ENCODE peak calls at places on chromosomes 12 and 14, in four cellular contexts. N is pancreas, D is prostate gland, C is IMR-90. Q is an unnamed sample. For H3K9me3, the result is how much of the 10 kb centered on the place peaks cover.

GRCh38 chr12:119869720-119870119 is 7.4 kb downstream of the CIT start:
- DNase-seq in D (no peak), N (no peak), C (peak), Q (peak)

GRCh38 chr14:76958975-76959710 is 69.4 kb downstream of the IRF2BPL start:
- DNase-seq in D (peak), C (peak), N (no peak), Q (no peak)

GRCh38 chr14:81193924-81194633 is 26.7 kb downstream of the GTF2A1 start:
- DNase-seq in N (no peak), D (no peak), C (no peak), Q (no peak)

GRCh38 chr14:65772901-65773574 is 360.5 kb downstream of the FUT8 start:
- DNase-seq in N (no peak), D (peak), C (no peak), Q (peak)

GRCh38 chr14:53193193-53193592 is 40.1 kb upstream of the DDHD1 start:
- DNase-seq in D (no peak), N (no peak), C (peak), Q (no peak)

GRCh38 chr14:68211421-68211820 is 391.8 kb downstream of the RAD51B start:
- DNase-seq in N (no peak), C (no peak), D (no peak), Q (no peak)

GRCh38 chr14:59189822-59190368 is 1.4 kb downstream of the DAAM1 start:
- DNase-seq in N (peak), D (peak), C (peak), Q (peak)

GRCh38 chr12:76080729-76081415 is 3.6 kb downstream of the NAP1L1 start:
- DNase-seq in N (no peak), D (no peak), C (no peak), Q (no peak)

GRCh38 chr14:30272848-30273563 is 286.0 kb upstream of the G2E3 start:
- DNase-seq in C (no peak), D (no peak), N (no peak), Q (no peak)

GRCh38 chr12:3651585-3652424 is 101.1 kb downstream of the CRACR2A start:
- DNase-seq in C (no peak), N (no peak), D (no peak), Q (no peak)

GRCh38 chr12:70920891-70921290 is 353 bp upstream of the PTPRR start:
- DNase-seq in D (no peak), C (no peak), N (no peak), Q (no peak)

GRCh38 chr14:69006346-69006745 is 27.2 kb upstream of the ACTN1 start:
- DNase-seq in C (no peak), D (no peak), N (no peak), Q (no peak)

GRCh38 chr12:52901715-52902541 is 2.9 kb downstream of the KRT8 start:
- DNase-seq in C (no peak), N (no peak), D (no peak), Q (no peak)

GRCh38 chr12:109581856-109582255 is 8.3 kb downstream of the MVK start:
- DNase-seq in D (peak), C (peak), N (no peak), Q (no peak)

GRCh38 chr14:52354257-52354656 is 40.1 kb downstream of the PTGER2 start:
- DNase-seq in N (no peak), D (no peak), C (no peak), Q (no peak)

GRCh38 chr12:7155471-7156034 is 25.4 kb downstream of the CLSTN3 start:
- DNase-seq in D (peak), C (no peak), N (no peak), Q (no peak)

GRCh38 chr14:65038966-65039365 is 52.3 kb downstream of the FNTB start:
- DNase-seq in C (no peak), N (no peak), D (no peak), Q (no peak)

GRCh38 chr12:120887253-120888043 is 16.7 kb downstream of the SPPL3 start:
- DNase-seq in D (no peak), N (no peak), C (no peak), Q (no peak)

GRCh38 chr14:103186894-103187586 is 63.8 kb downstream of the TNFAIP2 start:
- DNase-seq in C (no peak), D (no peak), N (no peak), Q (peak)
- H3K27ac ChIP-seq in C (no peak), D (no peak), N (no peak), Q (peak)

GRCh38 chr12:31853520-31853919 is 105.7 kb upstream of the RESF1 start:
- DNase-seq in N (no peak), C (no peak), D (no peak), Q (no peak)
- H3K9me3 ChIP-seq in N (under half), C (under half), D (under half), Q (under half)

GRCh38 chr12:95739561-95740313 is 50.8 kb downstream of the NTN4 start:
- DNase-seq in D (peak), C (no peak), N (peak), Q (no peak)
- H3K27ac ChIP-seq in D (no peak), C (no peak), N (peak), Q (no peak)

GRCh38 chr12:34398366-34398705 is 376.0 kb downstream of the ALG10 start:
- DNase-seq in N (no peak), D (no peak), C (no peak), Q (no peak)

GRCh38 chr12:34396006-34396860 is 373.9 kb downstream of the ALG10 start:
- DNase-seq in C (no peak), D (peak), N (peak), Q (no peak)

GRCh38 chr12:34398706-34399630 is 376.7 kb downstream of the ALG10 start:
- DNase-seq in N (peak), C (no peak), D (peak), Q (no peak)

GRCh38 chr12:34396861-34397590 is 374.7 kb downstream of the ALG10 start:
- DNase-seq in N (peak), C (no peak), D (peak), Q (no peak)

DNA sequence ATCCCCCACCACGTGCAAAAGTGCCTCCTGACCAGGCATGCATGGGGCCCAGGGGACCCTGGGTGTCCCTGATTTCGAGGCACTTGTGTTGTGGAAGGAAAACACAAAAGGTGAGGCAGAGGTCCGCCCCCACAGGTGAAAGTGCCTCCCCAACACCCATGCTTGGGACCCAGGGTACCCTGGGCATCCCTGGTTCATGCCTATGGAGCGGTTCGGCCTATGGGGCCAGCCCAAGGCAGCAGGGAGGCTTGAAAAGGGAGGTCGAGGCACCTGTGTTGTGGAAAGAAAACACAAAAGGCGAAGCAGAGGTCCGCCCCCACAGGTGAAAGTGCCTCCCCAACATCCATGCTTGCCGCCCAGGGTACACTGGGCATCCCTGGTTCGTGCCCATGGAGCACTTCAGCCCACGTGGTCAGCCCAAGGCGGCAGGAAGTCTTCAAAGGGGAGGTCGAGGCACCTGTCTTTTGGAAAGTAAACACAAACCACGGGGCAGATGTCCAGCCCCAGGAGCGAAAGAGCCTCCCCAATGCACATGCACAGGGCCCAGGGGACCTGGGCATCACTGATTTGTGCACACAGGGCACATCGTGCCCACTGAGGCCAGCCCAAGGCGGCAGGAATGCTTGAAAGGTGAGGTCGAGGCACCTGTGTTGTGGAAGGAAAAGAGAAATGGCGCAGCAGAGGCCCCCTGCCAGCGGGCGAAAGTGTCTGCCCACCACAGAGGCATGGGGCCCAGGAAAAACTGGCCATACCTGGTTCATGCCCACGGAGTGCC is 375.5 kb downstream of the ALG10 start:
- DNase-seq in N (peak), D (peak), C (no peak), Q (no peak)
- H3K9me3 ChIP-seq in N (under half), D (under half), C (half or more), Q (under half)

GRCh38 chr12:25283006-25283405 is 32.3 kb upstream of the KRAS start:
- DNase-seq in D (no peak), N (no peak), C (peak), Q (no peak)
- H3K27ac ChIP-seq in D (no peak), N (no peak), C (no peak), Q (no peak)